ENCODE peak calls at places on chromosomes 13 and 19, in six cellular contexts. W, F, L, G, Z and R are unnamed samples.

GRCh38 chr19:17327654-17328516 is 6.8 kb downstream of the ANO8 start:
- DNase-seq in Z (peak), G (no peak), W (peak), L (peak), F (no peak), R (no peak)

GRCh38 chr19:54420383-54421168 is 5.3 kb downstream of the TTYH1 start:
- DNase-seq in L (no peak), G (no peak), Z (no peak), W (no peak), F (no peak), R (no peak)

GRCh38 chr19:31348416-31349159 is 648 bp downstream of the TSHZ3 start:
- DNase-seq in Z (no peak), F (no peak), G (no peak), W (no peak), L (peak), R (peak)

GRCh38 chr13:65594255-65594654 is 1635.9 kb downstream of the PCDH9 start:
- DNase-seq in L (no peak), Z (no peak), F (no peak), W (no peak), G (peak), R (peak)

GRCh38 chr19:48568345-48568886 is 16.4 kb downstream of the SULT2B1 start:
- DNase-seq in G (peak), L (peak), Z (peak), W (peak), F (no peak), R (peak)

GRCh38 chr13:78742659-78743058 is 83.7 kb upstream of the OBI1 start:
- DNase-seq in W (no peak), F (no peak), Z (no peak), L (no peak), G (no peak), R (no peak)

GRCh38 chr19:48137411-48137810 is 26.8 kb upstream of the PLA2G4C start:
- DNase-seq in G (no peak), L (no peak), W (no peak), F (no peak), Z (no peak), R (no peak)

GRCh38 chr13:86572115-86572514 is 772.9 kb upstream of the SLITRK6 start:
- DNase-seq in G (peak), L (peak), F (no peak), Z (no peak), W (no peak), R (no peak)

GRCh38 chr13:63307239-63307638 is 1891.6 kb upstream of the PCDH20 start:
- DNase-seq in Z (no peak), F (no peak), W (no peak), G (no peak), L (no peak), R (no peak)

GRCh38 chr13:112740502-112741131 is 50.8 kb downstream of the ATP11A start:
- DNase-seq in Z (peak), F (peak), G (peak), W (peak), L (no peak), R (peak)

GRCh38 chr13:19888799-19889198 is 25.4 kb upstream of the ZMYM5 start:
- DNase-seq in F (no peak), Z (no peak), W (no peak), L (peak), G (no peak), R (peak)

GRCh38 chr13:113413898-113414282 is 39.4 kb downstream of the ADPRHL1 start:
- DNase-seq in G (no peak), Z (no peak), L (no peak), F (no peak), W (peak), R (peak)

GRCh38 chr13:113854238-113855011 is 9.5 kb downstream of the GAS6 start:
- DNase-seq in Z (no peak), W (no peak), G (no peak), F (no peak), L (no peak), R (peak)

GRCh38 chr19:34712606-34713261 is 21.3 kb upstream of the ZNF181 start:
- DNase-seq in Z (peak), G (peak), L (peak), F (peak), W (no peak), R (peak)

GRCh38 chr13:79085021-79085420 is 321.0 kb downstream of the RBM26 start:
- DNase-seq in Z (no peak), F (no peak), L (no peak), W (no peak), G (no peak), R (no peak)

GRCh38 chr13:43266953-43267615 is 243.7 kb downstream of the DNAJC15 start:
- DNase-seq in F (no peak), L (no peak), Z (no peak), G (no peak), W (no peak), R (no peak)

GRCh38 chr13:113646376-113646775 is 11.6 kb downstream of the ATP4B start:
- DNase-seq in L (no peak), G (no peak), W (no peak), F (peak), Z (no peak), R (no peak)

GRCh38 chr19:49528211-49528771 is 488 bp downstream of the RCN3 start:
- DNase-seq in G (no peak), Z (no peak), L (no peak), F (no peak), W (no peak), R (peak)

GRCh38 chr19:58007285-58007684 is 4.7 kb upstream of the ZNF606 start:
- DNase-seq in G (no peak), W (no peak), F (no peak), L (no peak), Z (no peak), R (no peak)

GRCh38 chr19:20969498-20969897 is 46.4 kb downstream of the ZNF85 start:
- DNase-seq in F (no peak), G (no peak), W (no peak), L (peak), Z (no peak), R (no peak)

GRCh38 chr13:41960700-41961697 is at the start of gene VWA8:
- DNase-seq in Z (peak), W (peak), F (peak), G (no peak), L (peak), R (peak)

GRCh38 chr13:97892717-97893116 is 60.8 kb upstream of the IPO5 start:
- DNase-seq in F (no peak), L (peak), Z (no peak), G (no peak), W (no peak), R (peak)

GRCh38 chr19:42216653-42217521 is 590 bp downstream of the DEDD2 start:
- DNase-seq in F (peak), W (peak), L (peak), G (no peak), Z (no peak), R (peak)

GRCh38 chr13:101408992-101409656 is 7.2 kb downstream of the NALCN start:
- DNase-seq in L (no peak), F (no peak), W (no peak), Z (no peak), G (no peak), R (no peak)

GRCh38 chr13:105587786-105588185 is 947.7 kb downstream of the EFNB2 start:
- DNase-seq in L (peak), G (no peak), F (no peak), W (no peak), Z (no peak), R (no peak)

GRCh38 chr19:7471696-7472620 is 16.9 kb downstream of the PEX11G start:
- DNase-seq in F (no peak), Z (no peak), W (no peak), L (no peak), G (no peak), R (no peak)

GRCh38 chr19:2344381-2344870 is 15.6 kb upstream of the TMPRSS9 start:
- DNase-seq in L (no peak), G (no peak), F (no peak), Z (no peak), W (no peak), R (no peak)

GRCh38 chr13:21060063-21060826 is 1.1 kb downstream of the LATS2 start:
- DNase-seq in L (peak), F (peak), Z (no peak), W (peak), G (no peak), R (peak)

GRCh38 chr13:98295371-98295770 is 118.3 kb upstream of the RNF113B start:
- DNase-seq in F (no peak), G (no peak), Z (no peak), W (no peak), L (no peak), R (no peak)

GRCh38 chr13:112940236-112940635 is 28.8 kb upstream of the MCF2L start:
- DNase-seq in G (no peak), W (no peak), L (no peak), F (peak), Z (no peak), R (no peak)

GRCh38 chr13:43232866-43233265 is 209.5 kb downstream of the DNAJC15 start:
- DNase-seq in W (no peak), F (no peak), L (peak), G (no peak), Z (no peak), R (peak)

GRCh38 chr13:110907951-110908898 is 6.6 kb downstream of the ANKRD10 start:
- DNase-seq in G (no peak), W (no peak), F (peak), L (peak), Z (no peak), R (peak)

GRCh38 chr13:61898207-61898606 is 482.6 kb upstream of the PCDH20 start:
- DNase-seq in L (no peak), Z (no peak), F (no peak), W (no peak), G (no peak), R (no peak)

GRCh38 chr19:43595605-43595998 is 332 bp downstream of the IRGQ start:
- DNase-seq in G (no peak), L (no peak), F (no peak), Z (no peak), W (no peak), R (no peak)

GRCh38 chr13:56352901-56353300 is 787.8 kb upstream of the PRR20A start:
- DNase-seq in F (no peak), Z (no peak), W (no peak), L (no peak), G (no peak), R (no peak)

GRCh38 chr19:17721821-17722220 is 2.5 kb downstream of the MAP1S start:
- DNase-seq in L (peak), G (no peak), Z (peak), W (peak), F (peak), R (peak)

DNA sequence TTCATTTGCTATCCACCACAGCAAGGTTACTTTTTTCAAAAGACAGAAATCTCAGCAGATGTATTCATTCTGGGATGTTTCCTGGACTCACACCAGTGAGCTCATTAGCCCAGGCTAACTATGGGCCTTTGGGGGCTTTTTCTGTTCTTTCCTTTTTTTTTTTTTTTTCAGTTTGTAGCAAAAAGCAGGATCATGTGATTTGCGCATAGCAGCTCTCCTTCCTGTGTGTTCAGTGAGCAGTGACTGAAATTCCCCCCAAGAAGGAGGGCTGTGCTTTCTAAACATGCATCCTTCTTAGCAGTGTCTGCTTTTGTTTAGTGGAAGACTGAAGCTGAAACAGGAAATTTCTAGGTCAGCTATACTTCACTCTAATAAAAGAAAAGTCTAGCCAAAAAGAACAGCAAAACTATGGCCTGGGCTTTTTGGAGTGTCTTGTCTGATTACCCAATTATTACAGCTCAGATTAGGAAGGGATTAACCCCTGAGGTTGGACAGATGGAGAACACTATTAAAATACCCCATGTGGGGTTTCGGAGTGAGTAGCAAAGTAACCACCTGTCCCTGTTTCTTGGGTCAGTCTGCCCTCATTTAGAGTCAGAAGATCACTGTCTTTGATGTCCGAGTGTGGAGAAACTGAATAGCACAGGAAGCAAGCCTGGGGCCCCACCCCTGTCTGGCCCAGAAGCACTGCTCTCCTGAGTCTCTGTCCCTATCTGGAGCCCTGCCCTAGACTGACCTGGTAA is 8.9 kb upstream of the AMER2 start:
- DNase-seq in Z (no peak), L (no peak), G (no peak), F (no peak), W (no peak), R (no peak)
- H3K4me3 ChIP-seq in Z (no peak), L (no peak), G (no peak), F (no peak), W (no peak), R (no peak)

GRCh38 chr13:25406377-25406776 is 34.6 kb downstream of the ATP8A2 start:
- DNase-seq in Z (no peak), F (no peak), G (no peak), W (no peak), L (peak), R (no peak)
- TF ChIP-seq CTCF in Z (no peak), F (peak), G (peak), W (no peak), L (peak), R (peak)

DNA sequence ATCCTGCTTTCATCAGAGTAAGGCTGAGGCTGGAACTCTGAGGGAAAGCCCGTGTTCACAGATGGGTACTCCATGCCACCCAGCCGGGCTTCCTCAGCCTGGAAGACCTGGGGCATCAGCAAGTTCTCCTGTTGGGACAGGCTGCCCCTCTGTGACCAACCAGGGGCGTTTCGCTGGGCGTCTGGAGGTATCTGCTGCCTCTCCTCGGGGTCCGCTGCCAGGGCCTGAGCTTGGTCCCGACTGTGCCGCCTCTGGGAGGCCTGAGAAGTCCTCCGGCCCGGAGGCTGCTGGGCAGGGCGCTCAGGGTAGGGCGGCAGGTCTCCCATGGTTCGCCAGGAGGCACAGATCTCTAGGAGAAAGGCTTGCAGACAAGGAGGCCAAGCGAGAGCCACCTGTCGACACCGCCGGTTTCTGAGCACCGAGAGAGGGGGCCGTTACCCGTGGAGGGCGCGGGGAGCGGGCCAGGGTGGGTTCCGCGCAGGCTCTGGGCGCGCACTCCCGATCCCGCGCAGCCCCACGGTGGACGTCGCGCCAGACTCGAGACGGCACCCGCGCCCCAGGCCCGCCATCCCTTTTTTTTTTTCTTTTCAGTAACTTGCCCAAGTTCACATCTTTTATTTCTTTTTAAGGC is at the start of gene RSPH6A:
- DNase-seq in L (no peak), W (no peak), Z (no peak), F (no peak), G (no peak), R (no peak)
- H3K4me3 ChIP-seq in L (no peak), W (peak), Z (no peak), F (no peak), G (no peak), R (no peak)

DNA sequence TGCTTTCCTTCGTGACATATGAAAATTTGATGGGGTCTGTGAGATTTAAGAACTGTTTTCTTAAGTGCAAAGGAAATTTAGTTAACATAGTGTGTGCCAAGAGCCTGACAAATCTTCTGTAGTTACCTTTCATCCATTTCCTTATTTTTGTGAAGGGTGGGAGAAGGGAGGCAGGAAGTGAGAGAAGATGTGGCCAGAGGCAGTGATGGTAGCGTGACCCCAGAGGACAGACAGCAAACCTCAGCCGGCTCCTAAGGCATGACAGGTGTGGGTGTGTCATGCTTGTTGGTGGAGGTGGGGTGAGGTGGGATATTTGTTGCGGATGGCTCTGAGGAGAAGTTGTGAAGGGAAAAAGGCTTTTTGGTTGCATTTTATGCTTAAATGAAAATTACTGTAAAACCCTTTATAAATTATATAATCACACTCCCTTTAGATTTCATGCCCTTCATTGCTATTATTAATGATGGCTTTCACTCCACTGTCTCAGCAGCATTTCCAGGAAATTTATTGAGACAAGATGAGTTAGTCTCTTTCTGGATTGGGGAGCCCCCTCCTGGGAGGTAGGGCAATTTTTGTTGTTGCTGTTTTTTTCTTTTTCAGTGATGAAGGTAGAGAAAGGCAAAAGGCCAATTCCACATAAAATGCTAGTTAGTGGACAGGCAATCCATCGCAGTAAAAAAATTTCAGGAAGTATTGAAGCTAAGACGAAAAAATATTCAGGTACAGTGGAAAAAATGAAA is 80.0 kb downstream of the TEX26 start:
- DNase-seq in L (no peak), F (no peak), W (no peak), Z (no peak), G (no peak), R (peak)
- TF ChIP-seq CTCF in L (peak), F (no peak), W (peak), Z (no peak), G (peak), R (peak)

DNA sequence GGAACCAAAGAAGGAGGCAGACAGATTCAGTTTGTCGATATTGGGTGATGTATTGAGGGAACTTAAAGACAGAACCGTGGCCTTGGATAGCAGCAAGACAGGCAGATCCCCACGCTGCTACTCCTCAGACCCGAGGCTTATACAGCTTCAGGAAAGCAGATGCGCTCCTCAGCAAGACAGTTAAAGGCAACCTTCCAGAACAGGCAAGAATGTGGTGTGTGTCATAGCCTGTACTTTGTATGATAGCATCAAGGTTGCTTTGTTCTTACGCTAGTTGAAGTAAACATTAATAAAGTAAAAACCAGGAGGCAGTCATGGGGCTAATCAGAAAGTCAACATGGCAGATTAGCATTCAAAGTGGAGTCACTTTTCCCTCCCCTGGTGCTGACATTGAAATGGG is 473.2 kb downstream of the DCT start:
- DNase-seq in Z (no peak), F (no peak), G (no peak), L (no peak), W (no peak), R (no peak)
- H3K4me3 ChIP-seq in Z (no peak), F (no peak), G (no peak), L (no peak), W (no peak), R (no peak)

GRCh38 chr13:68927387-68928026 is 1180.1 kb upstream of the ATXN8OS start:
- DNase-seq in Z (no peak), F (no peak), W (no peak), L (no peak), G (no peak), R (no peak)
- TF ChIP-seq CTCF in Z (no peak), F (peak), W (no peak), L (no peak), G (no peak), R (no peak)

GRCh38 chr19:38304352-38304865 is 358 bp downstream of the C19orf33 start:
- DNase-seq in L (no peak), Z (no peak), W (no peak), G (no peak), F (no peak), R (no peak)
- H3K4me3 ChIP-seq in L (peak), Z (no peak), W (peak), G (no peak), F (no peak), R (no peak)

DNA sequence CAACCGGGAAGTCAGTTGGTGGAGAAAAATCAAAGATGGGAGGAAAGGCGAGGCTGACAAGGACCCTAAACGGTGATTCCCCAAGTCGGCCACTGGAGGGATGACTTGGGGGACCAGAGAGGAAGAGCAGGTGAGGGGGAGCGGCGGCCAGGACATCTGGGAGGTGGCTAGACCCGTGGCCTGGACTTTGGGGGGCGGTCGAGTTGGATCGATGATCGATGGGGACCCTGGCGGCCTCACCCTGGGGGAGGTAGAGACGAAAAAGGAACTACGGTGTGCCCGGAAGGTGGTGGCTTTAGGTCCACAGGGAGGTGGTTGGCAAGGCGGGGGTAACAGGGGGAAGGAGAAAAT is 7.6 kb upstream of the CIRBP start:
- DNase-seq in L (no peak), Z (no peak), F (no peak), G (no peak), W (peak), R (no peak)
- TF ChIP-seq CTCF in L (peak), Z (no peak), F (no peak), G (peak), W (peak), R (no peak)